ENCODE peak calls at places on chromosomes 2 and 18, in eight cellular contexts. W is stomach; M is CD4-positive, CD25-positive, alpha-beta regulatory T cell; T is transverse colon; B is cardiac muscle cell; O is Peyer's patch; D is adrenal gland; E is mesendoderm. N is an unnamed sample. For H3K27me3, the result is how much of the 10 kb centered on the place peaks cover.

GRCh38 chr2:217899231-217900009 is 103.4 kb downstream of the TNS1 start:
- DNase-seq in D (peak), T (peak), E (peak), O (no peak), W (peak), B (peak), M (no peak), N (peak)

GRCh38 chr2:37457401-37457901 is 113.0 kb downstream of the QPCT start:
- DNase-seq in E (no peak), W (no peak), B (peak), D (no peak), O (no peak), T (no peak), M (no peak), N (no peak)

GRCh38 chr2:6447209-6447608 is 418.5 kb downstream of the CMPK2 start:
- DNase-seq in E (no peak), O (no peak), T (no peak), B (no peak), W (no peak), D (no peak), M (no peak), N (no peak)

GRCh38 chr2:20623241-20623640 is 27.7 kb downstream of the HS1BP3 start:
- DNase-seq in E (no peak), T (no peak), D (no peak), W (no peak), B (no peak), O (no peak), M (no peak), N (peak)

GRCh38 chr2:168427451-168427850 is 28.6 kb upstream of the CERS6 start:
- DNase-seq in W (no peak), M (no peak), B (peak), E (peak), D (no peak), O (no peak), T (no peak), N (no peak)

GRCh38 chr18:78814766-78815165 is 164.9 kb upstream of the SALL3 start:
- DNase-seq in B (no peak), W (no peak), T (peak), O (no peak), M (no peak), D (no peak), E (no peak), N (no peak)

GRCh38 chr2:190562121-190562520 is 27.6 kb upstream of the NEMP2 start:
- DNase-seq in M (no peak), T (no peak), O (no peak), B (no peak), D (no peak), E (peak), W (no peak), N (peak)

GRCh38 chr18:37383036-37383788 is 182.4 kb downstream of the CELF4 start:
- DNase-seq in D (no peak), E (peak), M (no peak), W (no peak), T (no peak), B (peak), O (no peak), N (peak)

GRCh38 chr18:616380-616995 is 19.7 kb downstream of the CLUL1 start:
- DNase-seq in T (no peak), D (no peak), M (no peak), W (no peak), B (peak), E (peak), O (no peak), N (no peak)

GRCh38 chr2:75381032-75381431 is 179.7 kb downstream of the EVA1A start:
- DNase-seq in T (no peak), M (no peak), E (no peak), W (no peak), D (no peak), O (no peak), B (peak), N (no peak)

GRCh38 chr2:144513388-144514100 is 6.4 kb downstream of the ZEB2 start:
- DNase-seq in T (no peak), M (no peak), W (no peak), B (peak), O (no peak), D (peak), E (peak), N (peak)

GRCh38 chr2:167550448-167550847 is 662.2 kb downstream of the XIRP2 start:
- DNase-seq in E (peak), O (no peak), M (no peak), B (peak), W (no peak), T (no peak), D (no peak), N (no peak)

GRCh38 chr2:105813405-105813804 is 68.7 kb downstream of the NCK2 start:
- DNase-seq in B (no peak), W (no peak), O (no peak), D (no peak), T (no peak), E (no peak), M (no peak), N (no peak)

GRCh38 chr2:101401906-101402305 is 14.6 kb upstream of the CREG2 start:
- DNase-seq in M (no peak), D (no peak), T (no peak), E (no peak), B (no peak), O (no peak), W (no peak), N (no peak)

GRCh38 chr2:169757778-169758177 is 24.1 kb downstream of the KLHL23 start:
- DNase-seq in T (no peak), M (no peak), B (no peak), W (no peak), O (no peak), D (no peak), E (peak), N (no peak)

GRCh38 chr2:30273574-30273929 is 42.2 kb downstream of the LBH start:
- DNase-seq in E (no peak), W (no peak), T (no peak), M (no peak), O (no peak), D (no peak), B (no peak), N (no peak)
- H3K27ac ChIP-seq in E (no peak), W (no peak), T (no peak), M (no peak), O (no peak), D (no peak), B (no peak), N (no peak)

DNA sequence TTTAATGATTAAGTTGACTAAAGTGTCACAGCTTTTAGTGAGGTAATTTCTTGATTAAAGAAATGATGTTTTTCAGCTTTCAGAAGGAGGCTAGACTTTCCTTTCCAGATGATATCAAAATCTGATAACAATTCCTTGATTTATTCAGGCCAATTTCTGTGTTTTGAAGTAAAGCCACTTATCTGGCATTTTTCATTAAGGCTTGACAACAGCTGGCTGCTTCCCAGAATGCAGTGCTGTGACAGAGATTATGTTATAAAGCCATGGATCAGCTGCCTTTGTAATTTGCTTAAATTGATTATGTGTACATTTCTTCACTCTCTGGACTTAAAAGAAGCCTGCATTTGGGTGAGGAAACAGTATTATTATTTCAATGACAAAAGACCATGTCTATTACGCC is 136.0 kb downstream of the PLCL1 start:
- DNase-seq in B (no peak), W (no peak), M (no peak), E (no peak), D (peak), T (no peak), O (no peak), N (no peak)
- H3K27me3 ChIP-seq in B (half or more), W (under half), M (under half), E (under half), D (under half), T (under half), O (under half), N (under half)

GRCh38 chr2:239955086-239955988 is 69.8 kb downstream of the NDUFA10 start:
- DNase-seq in B (no peak), M (no peak), T (no peak), W (no peak), O (no peak), D (no peak), E (no peak), N (no peak)

GRCh38 chr2:239955989-239956817 is 68.9 kb downstream of the NDUFA10 start:
- DNase-seq in M (no peak), B (no peak), T (no peak), E (no peak), O (no peak), W (no peak), D (no peak), N (no peak)

GRCh38 chr2:239953418-239954061 is 71.6 kb downstream of the NDUFA10 start:
- DNase-seq in E (no peak), O (no peak), D (peak), T (no peak), B (peak), M (no peak), W (no peak), N (no peak)

GRCh38 chr2:239952665-239953417 is 72.3 kb downstream of the NDUFA10 start:
- DNase-seq in T (no peak), D (no peak), B (no peak), M (no peak), W (no peak), O (no peak), E (no peak), N (no peak)

GRCh38 chr2:239954166-239955085 is 70.7 kb downstream of the NDUFA10 start:
- DNase-seq in T (no peak), B (peak), M (no peak), E (no peak), W (no peak), O (no peak), D (no peak), N (no peak)
- H3K27ac ChIP-seq in T (peak), B (no peak), M (no peak), E (no peak), W (no peak), O (no peak), D (no peak), N (no peak)

GRCh38 chr18:11532758-11533512 is 76.5 kb upstream of the SLC35G4 start:
- DNase-seq in W (no peak), B (no peak), T (no peak), O (no peak), M (no peak), E (no peak), D (no peak), N (no peak)
- H3K27me3 ChIP-seq in W (under half), B (under half), T (under half), O (under half), M (under half), E (under half), D (under half), N (under half)

DNA sequence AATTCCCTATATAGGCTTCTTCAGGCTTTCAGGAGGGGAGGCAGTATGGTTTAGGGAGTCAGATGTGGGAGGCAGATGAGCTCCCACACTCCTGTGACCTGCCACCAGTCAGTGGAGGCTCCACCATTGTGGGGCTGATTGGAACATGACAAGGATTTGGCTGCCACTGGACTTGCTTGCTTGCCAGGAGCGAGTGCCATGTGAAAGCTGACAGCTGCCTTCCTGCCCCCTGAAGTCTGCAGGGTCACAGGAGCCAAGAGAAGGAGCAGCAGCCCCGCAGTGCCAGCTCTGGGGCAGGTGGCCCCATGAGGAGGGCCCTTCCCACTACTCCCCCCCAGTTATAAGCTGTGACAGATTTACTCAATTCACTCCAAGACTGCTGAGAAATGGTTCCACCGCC is 414.2 kb downstream of the MEIS1 start:
- DNase-seq in D (no peak), B (no peak), E (no peak), M (no peak), W (no peak), O (no peak), T (no peak), N (no peak)
- H3K27ac ChIP-seq in D (no peak), B (no peak), E (no peak), M (no peak), W (peak), O (no peak), T (peak), N (peak)